ENCODE peak calls at places on chromosomes 7 and 10, in nine cellular contexts. Y is amniotic epithelial cell; G is NCI-H1105; H is stimulated activated naive CD4-positive, alpha-beta T cell; Q is NCI-H2171; K is GDM1; L is stomach; D is fibroblast of the aortic adventitia; X is NCI-H187. S is an unnamed sample.

GRCh38 chr10:24957624-24958435 is 5.4 kb upstream of the PRTFDC1 start:
- DNase-seq in Y (peak; percentile 91), G (no peak), Q (no peak), D (peak; percentile 98), H (no peak), L (no peak), K (no peak), X (no peak), S (no peak)

GRCh38 chr7:98078197-98078870 is 28.3 kb upstream of the LMTK2 start:
- DNase-seq in D (no peak), H (no peak), Q (no peak), Y (no peak), X (no peak), L (peak; percentile 34), K (no peak), G (peak; percentile 5), S (no peak)

GRCh38 chr10:4691301-4691700 is 134.7 kb upstream of the AKR1E2 start:
- DNase-seq in Y (no peak), Q (peak; percentile 63), L (no peak), H (no peak), G (no peak), K (no peak), D (no peak), X (no peak), S (no peak)

GRCh38 chr10:42491001-42491592 is 147.3 kb downstream of the ZNF33B start:
- DNase-seq in H (no peak), D (no peak), L (no peak), Y (no peak), Q (no peak), X (no peak), G (no peak), K (no peak), S (no peak)

GRCh38 chr10:43137701-43137970 is 609 bp upstream of the CSGALNACT2 start:
- DNase-seq in G (no peak), X (no peak), Y (peak; percentile 64), K (no peak), L (no peak), Q (peak; percentile 44), D (peak; percentile 54), H (no peak), S (no peak)

GRCh38 chr7:79692015-79692414 is 238.5 kb upstream of the MAGI2 start:
- DNase-seq in D (peak; percentile 58), Y (peak; percentile 93), Q (no peak), X (no peak), G (no peak), K (no peak), L (no peak), H (no peak), S (no peak)

GRCh38 chr7:6637544-6638229 is 569 bp downstream of the ZNF316 start:
- DNase-seq in G (peak; percentile 32), X (no peak), K (peak; percentile 47), Y (peak; percentile 3), D (no peak), L (no peak), H (peak; percentile 35), Q (no peak), S (no peak)

GRCh38 chr7:150410680-150411346 is 31.7 kb downstream of the ZNF775 start:
- DNase-seq in X (no peak), G (no peak), L (no peak), Y (no peak), D (peak; percentile 20), H (no peak), Q (no peak), K (no peak), S (no peak)

GRCh38 chr7:18610331-18610948 is 114.9 kb downstream of the HDAC9 start:
- DNase-seq in L (no peak), D (peak; percentile 31), Q (no peak), G (peak; percentile 5), Y (peak; percentile 39), X (no peak), H (no peak), K (no peak), S (no peak)